ENCODE peak calls at places on chromosomes 3 and 15, in eight cellular contexts. D is stimulated activated naive CD8-positive, alpha-beta T cell treated with anti-CD3 and anti-CD28 coated beads, Interleukin-15, amount 100 ng/mL, for 72 hours; H is astrocyte of the spinal cord; J is kidney epithelial cell; T is fibroblast of lung; Y is HFFc6; G is fibroblast of gingiva; E is activated CD8-positive, alpha-beta memory T cell treated with anti-CD3 and anti-CD28 coated beads for 48 hours. C is an unnamed sample.

GRCh38 chr3:129777806-129778205 is 115.7 kb downstream of the TMCC1 start:
- DNase-seq in H (no peak), J (no peak), Y (no peak), G (peak), T (no peak), D (no peak), E (no peak), C (no peak)

GRCh38 chr15:98444067-98444600 is 204.2 kb upstream of the IGF1R start:
- DNase-seq in Y (no peak), H (no peak), E (no peak), T (no peak), J (no peak), D (no peak), G (no peak), C (no peak)

GRCh38 chr3:148178508-148178907 is 519.2 kb upstream of the AGTR1 start:
- DNase-seq in D (no peak), Y (no peak), E (no peak), G (no peak), J (peak), T (peak), H (peak), C (peak)

GRCh38 chr15:56356616-56357015 is 8.6 kb upstream of the TEX9 start:
- DNase-seq in J (no peak), G (peak), E (no peak), H (peak), D (no peak), Y (peak), T (no peak), C (no peak)

GRCh38 chr15:95249524-95249923 is 1018.2 kb downstream of the MCTP2 start:
- DNase-seq in E (no peak), J (no peak), H (no peak), Y (no peak), T (no peak), D (no peak), G (no peak), C (no peak)

GRCh38 chr3:52218454-52218853 is 7.0 kb downstream of the TLR9 start:
- DNase-seq in G (no peak), D (no peak), E (no peak), Y (no peak), T (no peak), H (no peak), J (no peak), C (no peak)

GRCh38 chr3:49803464-49804140 is 541 bp downstream of the INKA1 start:
- DNase-seq in Y (peak), G (peak), D (peak), J (no peak), E (no peak), H (no peak), T (peak), C (no peak)

GRCh38 chr3:192170031-192170430 is 557.3 kb downstream of the FGF12 start:
- DNase-seq in T (no peak), J (no peak), H (no peak), G (no peak), E (no peak), Y (no peak), D (no peak), C (no peak)

GRCh38 chr3:72391659-72392058 is 456.6 kb downstream of the SHQ1 start:
- DNase-seq in T (no peak), G (no peak), D (no peak), E (no peak), Y (no peak), H (no peak), J (no peak), C (no peak)

GRCh38 chr3:86988235-86988634 is 2.7 kb downstream of the VGLL3 start:
- DNase-seq in H (peak), T (peak), E (no peak), D (no peak), J (no peak), Y (peak), G (peak), C (no peak)

GRCh38 chr3:69763976-69764851 is 24.9 kb downstream of the MITF start:
- DNase-seq in Y (no peak), D (no peak), H (no peak), J (no peak), G (no peak), E (no peak), T (no peak), C (no peak)

GRCh38 chr3:106337116-106337515 is 468.3 kb upstream of the CBLB start:
- DNase-seq in G (no peak), J (no peak), D (no peak), H (no peak), Y (peak), T (no peak), E (no peak), C (no peak)

GRCh38 chr15:76871930-76872329 is 33.2 kb downstream of the SCAPER start:
- DNase-seq in G (no peak), E (no peak), Y (no peak), J (no peak), H (peak), D (no peak), T (no peak), C (no peak)

GRCh38 chr3:780505-780904 is 312.3 kb upstream of the CNTN6 start:
- DNase-seq in Y (no peak), G (no peak), T (no peak), J (no peak), D (no peak), E (no peak), H (no peak), C (no peak)

GRCh38 chr3:124043023-124043422 is 51.1 kb upstream of the ROPN1 start:
- DNase-seq in D (no peak), E (no peak), G (no peak), J (no peak), H (no peak), T (no peak), Y (no peak), C (no peak)

GRCh38 chr15:62769604-62770003 is 272.9 kb upstream of the TPM1 start:
- DNase-seq in G (no peak), H (peak), D (no peak), E (no peak), T (peak), Y (peak), J (peak), C (no peak)

GRCh38 chr15:42392309-42393024 is 33.2 kb downstream of the CAPN3 start:
- DNase-seq in Y (no peak), T (no peak), G (no peak), D (no peak), E (no peak), H (no peak), J (no peak), C (no peak)

GRCh38 chr3:129120254-129121004 is 1.2 kb downstream of the RAB43 start:
- DNase-seq in G (peak), T (peak), Y (peak), E (peak), H (peak), J (peak), D (peak), C (peak)

GRCh38 chr3:191366675-191367074 is 36.3 kb upstream of the UTS2B start:
- DNase-seq in Y (peak), H (peak), E (no peak), J (no peak), D (no peak), T (peak), G (no peak), C (no peak)

GRCh38 chr15:64067564-64068030 is 21.3 kb upstream of the DAPK2 start:
- DNase-seq in E (peak), J (peak), D (peak), H (peak), T (peak), Y (peak), G (peak), C (no peak)

GRCh38 chr3:78900426-78900825 is 867.4 kb downstream of the ROBO1 start:
- DNase-seq in T (peak), D (no peak), Y (no peak), E (no peak), J (no peak), G (peak), H (no peak), C (no peak)

GRCh38 chr3:30401971-30402370 is 204.4 kb upstream of the TGFBR2 start:
- DNase-seq in G (peak), Y (peak), E (no peak), D (no peak), H (peak), J (peak), T (no peak), C (no peak)

GRCh38 chr3:141653872-141654271 is 84.2 kb upstream of the RNF7 start:
- DNase-seq in J (no peak), Y (no peak), G (no peak), E (no peak), T (no peak), H (no peak), D (no peak), C (no peak)

GRCh38 chr3:51686512-51687215 is 15.6 kb downstream of the TEX264 start:
- DNase-seq in Y (no peak), J (no peak), E (no peak), D (peak), G (no peak), T (no peak), H (no peak), C (no peak)

GRCh38 chr3:143601738-143602480 is 246.4 kb downstream of the SLC9A9 start:
- DNase-seq in T (peak), D (no peak), E (no peak), Y (no peak), J (no peak), G (no peak), H (peak), C (peak)